ENCODE peak calls at places on chromosomes 3 and 15, in four cellular contexts. One of them, this sample, is unnamed.

GRCh38 chr3:69558912-69559311 is 173.0 kb upstream of the FRMD4B start:
- DNase-seq in HCT116: no peak
- DNase-seq in H1: no peak
- DNase-seq in K562: no peak
- DNase-seq in this sample: no peak

GRCh38 chr3:127622031-127622430 is 7.0 kb upstream of the PODXL2 start:
- DNase-seq in HCT116: no peak
- DNase-seq in H1: no peak
- DNase-seq in K562: no peak
- DNase-seq in this sample: no peak

GRCh38 chr15:69783211-69783610 is 314.5 kb downstream of the TLE3 start:
- DNase-seq in HCT116: no peak
- DNase-seq in H1: no peak
- DNase-seq in K562: no peak
- DNase-seq in this sample: no peak

GRCh38 chr3:157436583-157437300 is at the start of gene PTX3:
- DNase-seq in HCT116: no peak
- DNase-seq in H1: no peak
- DNase-seq in K562: no peak
- DNase-seq in this sample: no peak

GRCh38 chr3:15279671-15280402 is 52.5 kb downstream of the SH3BP5 start:
- DNase-seq in HCT116: no peak
- DNase-seq in H1: no peak
- DNase-seq in K562: no peak
- DNase-seq in this sample: no peak

GRCh38 chr3:124107074-124107473 is 115.2 kb upstream of the ROPN1 start:
- DNase-seq in HCT116: no peak
- DNase-seq in H1: no peak
- DNase-seq in K562: no peak
- DNase-seq in this sample: no peak

GRCh38 chr15:85499498-85499897 is 119.1 kb downstream of the AKAP13 start:
- DNase-seq in HCT116: no peak
- DNase-seq in H1: no peak
- DNase-seq in K562: no peak
- DNase-seq in this sample: no peak

GRCh38 chr15:66862111-66862815 is 160.2 kb downstream of the SMAD6 start:
- DNase-seq in HCT116: no peak
- DNase-seq in H1: no peak
- DNase-seq in K562: no peak
- DNase-seq in this sample: no peak

GRCh38 chr3:5160926-5161858 is 26.3 kb upstream of the EDEM1 start:
- DNase-seq in HCT116: peak
- DNase-seq in H1: no peak
- DNase-seq in K562: no peak
- DNase-seq in this sample: no peak

GRCh38 chr3:83189634-83190033 is 1428.2 kb upstream of the GBE1 start:
- DNase-seq in HCT116: no peak
- DNase-seq in H1: no peak
- DNase-seq in K562: no peak
- DNase-seq in this sample: no peak

GRCh38 chr3:169847896-169848295 is 21.8 kb downstream of the LRRC31 start:
- DNase-seq in HCT116: no peak
- DNase-seq in H1: no peak
- DNase-seq in K562: no peak
- DNase-seq in this sample: no peak

GRCh38 chr3:54541369-54541768 is 386.5 kb downstream of the LRTM1 start:
- DNase-seq in HCT116: no peak
- DNase-seq in H1: peak
- DNase-seq in K562: no peak
- DNase-seq in this sample: no peak

GRCh38 chr3:100226712-100227429 is 33.9 kb upstream of the TBC1D23 start:
- DNase-seq in HCT116: no peak
- DNase-seq in H1: no peak
- DNase-seq in K562: no peak
- DNase-seq in this sample: no peak

GRCh38 chr3:157531771-157532170 is 28.6 kb upstream of the VEPH1 start:
- DNase-seq in HCT116: no peak
- DNase-seq in H1: no peak
- DNase-seq in K562: no peak
- DNase-seq in this sample: no peak

GRCh38 chr15:66961901-66962300 is 103.5 kb upstream of the SMAD3 start:
- DNase-seq in HCT116: no peak
- DNase-seq in H1: no peak
- DNase-seq in K562: no peak
- DNase-seq in this sample: no peak

DNA sequence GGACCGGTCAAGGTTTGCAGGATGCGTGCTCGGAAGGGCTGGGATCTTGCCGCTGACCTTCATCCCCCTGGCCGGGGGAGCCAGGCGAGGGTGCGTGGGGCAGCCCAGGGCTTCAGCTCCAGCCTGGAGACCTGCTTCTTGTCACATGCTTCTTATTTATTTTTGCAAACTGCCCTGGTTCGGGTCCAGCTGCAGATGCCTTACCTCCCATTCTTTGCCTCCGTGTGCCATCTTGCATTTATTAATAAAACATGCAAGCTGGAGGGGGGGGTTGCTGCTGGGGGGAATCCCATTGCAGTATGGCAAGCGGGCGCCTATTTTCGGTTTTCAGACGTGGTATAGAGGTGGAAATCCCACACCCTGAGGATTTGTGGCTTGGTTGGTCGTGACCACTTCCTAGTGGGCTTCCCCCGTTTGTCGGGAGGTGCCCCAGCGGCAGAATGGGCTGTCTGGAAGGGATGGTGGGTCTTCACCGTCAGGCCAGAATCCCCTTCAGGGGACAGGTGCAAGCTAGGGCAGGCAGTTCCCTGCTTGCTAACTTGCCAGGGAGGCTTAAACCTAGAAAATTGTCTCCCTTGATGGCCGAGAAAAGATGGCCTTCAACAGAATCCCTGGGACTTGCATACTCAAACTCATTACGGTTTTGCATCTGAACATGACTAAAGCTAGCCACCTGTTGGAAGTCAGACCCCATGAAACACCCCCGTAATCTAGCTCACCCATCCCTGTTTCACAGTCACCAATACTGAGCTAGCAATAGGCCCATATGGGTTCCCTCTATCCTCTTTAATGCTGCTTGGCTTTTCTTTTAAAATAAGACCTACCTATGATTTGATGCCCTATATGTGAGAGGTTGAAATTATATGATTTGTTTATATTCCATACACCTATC is 559 bp downstream of the TMEM266 start:
- DNase-seq in HCT116: no peak
- DNase-seq in H1: no peak
- DNase-seq in K562: no peak
- DNase-seq in this sample: peak
- TF ChIP-seq YY1 in HCT116: no peak
- TF ChIP-seq YY1 in H1: no peak
- TF ChIP-seq YY1 in K562: no peak
- TF ChIP-seq YY1 in this sample: no peak

DNA sequence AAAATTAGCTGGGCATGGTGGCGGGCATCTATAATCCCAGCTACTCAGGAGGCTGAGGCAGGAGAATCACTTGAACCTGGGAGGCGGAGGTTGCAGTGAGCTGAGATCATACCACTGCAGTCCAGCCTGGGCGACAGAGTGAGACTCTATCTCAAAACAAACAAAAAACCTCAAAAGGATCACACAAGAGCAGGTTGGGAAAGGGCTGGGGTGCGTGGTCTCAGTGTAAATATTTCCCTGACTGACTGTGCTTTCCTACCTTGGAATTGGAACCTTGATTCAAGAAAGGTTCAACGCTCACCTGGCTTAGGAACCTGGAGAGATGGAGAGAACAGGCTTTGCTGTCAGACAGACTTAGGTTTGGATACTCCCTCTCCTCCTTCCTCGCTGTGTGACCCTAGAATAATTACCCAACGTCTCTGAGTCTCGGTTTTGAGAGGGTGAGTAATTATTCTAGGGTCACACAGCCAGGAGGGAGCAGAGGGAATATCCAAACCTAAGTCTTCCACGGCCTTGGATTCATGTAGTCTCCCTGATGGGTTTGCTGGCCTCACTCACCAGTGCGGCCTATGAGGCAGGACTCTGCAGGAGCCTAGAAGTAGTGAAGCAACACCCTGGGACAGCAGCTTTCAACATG is 24.6 kb downstream of the CYP19A1 start:
- DNase-seq in HCT116: no peak
- DNase-seq in H1: no peak
- DNase-seq in K562: no peak
- DNase-seq in this sample: no peak
- TF ChIP-seq EGR1 in HCT116: no peak
- TF ChIP-seq EGR1 in H1: no peak
- TF ChIP-seq EGR1 in K562: no peak
- TF ChIP-seq EGR1 in this sample: no peak

GRCh38 chr3:138549578-138549977 is 44.5 kb downstream of the CEP70 start:
- DNase-seq in HCT116: no peak
- DNase-seq in H1: no peak
- DNase-seq in K562: no peak
- DNase-seq in this sample: no peak
- TF ChIP-seq SP1 in HCT116: no peak
- TF ChIP-seq SP1 in H1: no peak
- TF ChIP-seq SP1 in K562: no peak
- TF ChIP-seq SP1 in this sample: no peak

GRCh38 chr3:138863776-138864113 is 29.0 kb upstream of the PIK3CB start:
- DNase-seq in HCT116: no peak
- DNase-seq in H1: no peak
- DNase-seq in K562: no peak
- DNase-seq in this sample: no peak

GRCh38 chr3:138862531-138862923 is 27.8 kb upstream of the PIK3CB start:
- DNase-seq in HCT116: peak
- DNase-seq in H1: peak
- DNase-seq in K562: no peak
- DNase-seq in this sample: no peak

GRCh38 chr3:138862924-138863775 is 28.4 kb upstream of the PIK3CB start:
- DNase-seq in HCT116: peak
- DNase-seq in H1: peak
- DNase-seq in K562: peak
- DNase-seq in this sample: no peak

GRCh38 chr3:138872632-138873031 is 37.9 kb upstream of the PIK3CB start:
- DNase-seq in HCT116: no peak
- DNase-seq in H1: no peak
- DNase-seq in K562: no peak
- DNase-seq in this sample: no peak

GRCh38 chr3:138867996-138868395 is 33.3 kb upstream of the PIK3CB start:
- DNase-seq in HCT116: no peak
- DNase-seq in H1: no peak
- DNase-seq in K562: no peak
- DNase-seq in this sample: no peak
- TF ChIP-seq YY1 in HCT116: no peak
- TF ChIP-seq YY1 in H1: no peak
- TF ChIP-seq YY1 in K562: no peak
- TF ChIP-seq YY1 in this sample: no peak